ENCODE peak calls at places on chromosomes 3 and 15, in eight cellular contexts. O is activated CD8-positive, alpha-beta T cell treated with anti-CD3 and anti-CD28 coated beads, Interleukin-2, amount 10 ng/mL, durations not matched to agents 7 days and 5 days; L is adipocyte; G is T-helper 9 cell; I is CD4-positive, CD25-positive, alpha-beta regulatory T cell; B is tibial artery; S is HTR-8/SVneo; U is cerebellar cortex. W is an unnamed sample.

GRCh38 chr15:73924258-73924921 is 1.9 kb upstream of the LOXL1 start:
- DNase-seq in G (no peak), B (peak), S (peak), U (peak), I (no peak), O (peak), L (peak), W (peak)

GRCh38 chr15:40776537-40777141 is 6.9 kb downstream of the C15orf62 start:
- DNase-seq in B (no peak), S (no peak), I (no peak), O (peak), L (peak), G (no peak), U (no peak), W (no peak)

GRCh38 chr15:99282129-99282528 is 30.8 kb downstream of the LRRC28 start:
- DNase-seq in B (no peak), I (no peak), G (no peak), S (no peak), O (no peak), L (no peak), U (no peak), W (no peak)

GRCh38 chr3:19428729-19429128 is 280.4 kb downstream of the KCNH8 start:
- DNase-seq in L (no peak), S (no peak), O (no peak), B (no peak), I (no peak), G (no peak), U (no peak), W (no peak)

GRCh38 chr3:197256836-197257444 is 41.5 kb downstream of the DLG1 start:
- DNase-seq in G (peak), B (no peak), S (peak), O (peak), U (peak), I (peak), L (peak), W (peak)

GRCh38 chr3:99534951-99535704 is 103.3 kb upstream of the COL8A1 start:
- DNase-seq in G (no peak), O (no peak), S (peak), U (no peak), B (no peak), L (peak), I (no peak), W (no peak)

GRCh38 chr3:176352716-176353334 is 844.5 kb downstream of the TBL1XR1 start:
- DNase-seq in U (no peak), L (peak), O (no peak), I (no peak), B (no peak), G (no peak), S (no peak), W (no peak)

GRCh38 chr3:24496529-24497482 is 2.2 kb upstream of the THRB start:
- DNase-seq in O (no peak), L (no peak), U (peak), S (peak), G (no peak), I (no peak), B (peak), W (peak)

GRCh38 chr3:165607221-165607620 is 230.0 kb downstream of the BCHE start:
- DNase-seq in O (no peak), S (no peak), I (no peak), B (no peak), U (no peak), L (no peak), G (no peak), W (no peak)

GRCh38 chr3:34024447-34025240 is 226.2 kb downstream of the PDCD6IP start:
- DNase-seq in I (no peak), G (no peak), O (no peak), L (no peak), B (no peak), S (no peak), U (no peak), W (no peak)

GRCh38 chr3:127699098-127699945 is 26.6 kb downstream of the ABTB1 start:
- DNase-seq in B (no peak), G (no peak), U (no peak), S (no peak), O (no peak), L (no peak), I (no peak), W (no peak)

GRCh38 chr15:93072011-93072410 is 17.0 kb downstream of the RGMA start:
- DNase-seq in O (no peak), I (no peak), L (peak), G (no peak), U (no peak), S (no peak), B (no peak), W (no peak)

GRCh38 chr15:78387678-78388077 is 47.5 kb downstream of the CRABP1 start:
- DNase-seq in U (no peak), I (no peak), L (no peak), S (no peak), G (no peak), B (no peak), O (no peak), W (no peak)

W was measured in pons.